ENCODE peak calls at places on chromosome 7, in seven cellular contexts. G, P, X, B, S, Z and V are unnamed samples.
A peak's percentile ranks its signal among the peaks of the same experiment; 100 is the strongest.

GRCh38 chr7:95304990-95305389 is 19.3 kb downstream of the PON1 start:
- DNase-seq in G (no peak), P (no peak), X (no peak), B (no peak), S (no peak), Z (peak; percentile 11), V (no peak)

GRCh38 chr7:94605031-94605430 is 50.9 kb downstream of the SGCE start:
- DNase-seq in G (no peak), P (no peak), X (no peak), B (peak; percentile 24), S (no peak), Z (peak; percentile 27), V (no peak)

GRCh38 chr7:57177856-57178767 is 45.9 kb upstream of the ZNF479 start:
- DNase-seq in G (no peak), P (no peak), X (no peak), B (no peak), S (no peak), Z (no peak), V (no peak)

GRCh38 chr7:26140380-26140779 is 11.6 kb upstream of the NFE2L3 start:
- DNase-seq in G (no peak), P (no peak), X (no peak), B (no peak), S (no peak), Z (no peak), V (no peak)

GRCh38 chr7:87312215-87312865 is 33.1 kb upstream of the CROT start:
- DNase-seq in G (peak; percentile 58), P (peak; percentile 38), X (peak; percentile 51), B (peak; percentile 76), S (peak; percentile 37), Z (peak; percentile 78), V (peak; percentile 22)

GRCh38 chr7:151185762-151186639 is 1.0 kb downstream of the ASB10 start:
- DNase-seq in G (no peak), P (no peak), X (no peak), B (no peak), S (no peak), Z (no peak), V (no peak)

GRCh38 chr7:132249591-132249971 is 326.7 kb downstream of the PLXNA4 start:
- DNase-seq in G (peak; percentile 45), P (peak; percentile 40), X (no peak), B (peak; percentile 6), S (no peak), Z (peak; percentile 40), V (no peak)

GRCh38 chr7:117123311-117123926 is 170.1 kb downstream of the ST7 start:
- DNase-seq in G (no peak), P (no peak), X (no peak), B (no peak), S (no peak), Z (no peak), V (no peak)

GRCh38 chr7:5532520-5533335 is 109.1 kb upstream of the TNRC18 start:
- DNase-seq in G (peak; percentile 78), P (no peak), X (peak; percentile 88), B (peak; percentile 93), S (no peak), Z (no peak), V (no peak)

GRCh38 chr7:73820013-73820412 is 10.8 kb upstream of the CLDN4 start:
- DNase-seq in G (no peak), P (no peak), X (no peak), B (no peak), S (no peak), Z (no peak), V (no peak)

GRCh38 chr7:15780271-15780670 is 93.8 kb upstream of the MEOX2 start:
- DNase-seq in G (no peak), P (no peak), X (no peak), B (no peak), S (no peak), Z (peak; percentile 75), V (no peak)

GRCh38 chr7:83520706-83521105 is 128.2 kb downstream of the SEMA3E start:
- DNase-seq in G (no peak), P (peak; percentile 9), X (no peak), B (no peak), S (no peak), Z (no peak), V (no peak)
- TF ChIP-seq CTCF in G (no peak), P (no peak), X (no peak), B (no peak), S (no peak), Z (no peak), V (no peak)

GRCh38 chr7:123352957-123353356 is 153.2 kb upstream of the SLC13A1 start:
- DNase-seq in G (no peak), P (no peak), X (no peak), B (no peak), S (no peak), Z (peak; percentile 38), V (no peak)

GRCh38 chr7:123352226-123352550 is 152.4 kb upstream of the SLC13A1 start:
- DNase-seq in G (no peak), P (no peak), X (no peak), B (no peak), S (no peak), Z (no peak), V (no peak)

GRCh38 chr7:123351027-123351426 is 151.3 kb upstream of the SLC13A1 start:
- DNase-seq in G (no peak), P (no peak), X (no peak), B (no peak), S (no peak), Z (no peak), V (no peak)

GRCh38 chr7:123351506-123352225 is 151.9 kb upstream of the SLC13A1 start:
- DNase-seq in G (no peak), P (no peak), X (no peak), B (no peak), S (no peak), Z (peak; percentile 10), V (no peak)

DNA sequence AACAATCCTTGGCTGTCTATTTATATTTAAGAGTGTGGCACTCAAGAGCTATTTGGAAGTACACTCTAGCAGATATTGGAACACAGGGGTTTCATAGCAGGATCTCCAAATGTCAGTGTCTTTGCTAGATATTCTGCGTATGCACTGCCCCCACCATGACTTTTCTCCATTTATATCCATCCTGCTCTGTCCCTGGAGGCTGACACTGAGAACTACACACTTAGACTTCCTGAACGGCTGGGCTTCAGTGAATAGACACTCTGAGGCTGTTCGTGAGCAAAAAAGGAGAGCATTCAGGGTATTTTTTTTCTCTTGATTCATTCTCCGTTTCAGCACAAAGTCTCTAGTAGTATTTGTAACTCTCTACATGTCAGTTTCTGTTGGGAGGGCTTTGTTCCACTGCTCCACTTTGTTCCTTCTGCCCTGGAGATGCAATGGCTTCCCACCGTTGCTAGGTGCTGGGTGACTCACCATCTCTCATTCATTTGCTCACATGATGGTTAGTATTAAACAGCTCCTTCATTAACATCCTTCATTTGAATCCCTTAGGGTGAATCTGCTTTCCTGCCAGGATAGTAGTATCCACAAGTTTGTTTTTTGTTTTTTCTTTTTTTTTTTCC is 155.9 kb upstream of the SLC13A1 start:
- DNase-seq in G (no peak), P (peak; percentile 49), X (no peak), B (peak; percentile 9), S (no peak), Z (peak; percentile 34), V (no peak)
- TF ChIP-seq CTCF in G (no peak), P (peak; percentile 55), X (no peak), B (peak; percentile 32), S (no peak), Z (peak; percentile 18), V (no peak)

GRCh38 chr7:6578114-6579084 is 1.1 kb downstream of the ZDHHC4 start:
- DNase-seq in G (no peak), P (no peak), X (no peak), B (no peak), S (no peak), Z (peak; percentile 24), V (no peak)

GRCh38 chr7:6575246-6576023 is 1.8 kb upstream of the ZDHHC4 start:
- DNase-seq in G (no peak), P (no peak), X (no peak), B (no peak), S (no peak), Z (no peak), V (no peak)

GRCh38 chr7:6577369-6578113 is at the start of gene ZDHHC4:
- DNase-seq in G (peak; percentile 89), P (peak; percentile 93), X (peak; percentile 99), B (peak; percentile 96), S (peak; percentile 64), Z (peak; percentile 95), V (peak; percentile 99)

GRCh38 chr7:6579446-6579845 is 2.2 kb downstream of the ZDHHC4 start:
- DNase-seq in G (no peak), P (no peak), X (no peak), B (peak; percentile 26), S (no peak), Z (no peak), V (no peak)

DNA sequence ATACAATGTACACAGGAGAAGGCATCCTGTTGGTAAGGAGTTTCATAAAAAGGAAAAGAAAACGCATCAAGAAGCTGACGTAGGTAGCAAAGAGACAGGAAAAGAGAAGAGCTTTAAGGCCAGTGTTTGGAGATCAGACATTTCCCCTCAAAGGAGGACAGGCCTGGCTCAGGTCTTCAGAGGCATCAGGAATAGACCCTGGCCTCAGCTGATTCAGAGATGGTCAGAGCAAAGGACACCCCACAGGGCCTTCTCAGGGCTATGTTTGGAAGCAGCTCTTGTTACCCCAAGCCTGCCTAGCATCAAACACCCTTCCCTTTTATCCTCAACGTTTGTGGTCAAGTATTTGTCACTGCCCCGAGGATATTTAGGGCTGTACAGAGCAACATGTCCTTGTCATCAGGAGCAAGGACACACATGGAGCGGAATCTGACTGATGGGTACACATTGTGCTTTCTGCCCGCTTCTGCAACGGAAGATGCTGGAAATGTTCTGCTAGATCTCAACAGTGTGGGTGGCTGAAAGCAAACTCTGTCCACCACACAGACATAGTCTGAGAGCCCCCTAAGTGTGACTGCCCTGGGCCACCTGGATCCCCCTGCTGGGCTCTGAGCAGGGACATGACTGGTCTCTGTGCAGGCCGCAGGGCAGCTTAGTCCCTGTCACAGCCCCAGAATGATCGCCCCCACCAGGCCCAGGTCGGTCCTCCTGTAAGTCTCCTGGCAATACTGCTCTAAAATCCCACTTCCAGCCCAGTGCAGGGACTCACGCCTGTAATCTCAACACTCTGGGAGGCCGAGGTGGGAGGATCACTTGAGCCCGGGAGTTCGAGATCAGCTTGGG is 1.0 kb upstream of the ZDHHC4 start:
- DNase-seq in G (no peak), P (peak; percentile 27), X (no peak), B (peak; percentile 48), S (no peak), Z (no peak), V (no peak)
- TF ChIP-seq CTCF in G (no peak), P (peak; percentile 17), X (peak; percentile 1), B (no peak), S (no peak), Z (no peak), V (no peak)

GRCh38 chr7:152565731-152566130 is 110.2 kb downstream of the XRCC2 start:
- DNase-seq in G (no peak), P (no peak), X (no peak), B (no peak), S (no peak), Z (no peak), V (no peak)

GRCh38 chr7:152564656-152565055 is 111.3 kb downstream of the XRCC2 start:
- DNase-seq in G (no peak), P (no peak), X (no peak), B (no peak), S (no peak), Z (no peak), V (no peak)

GRCh38 chr7:152571031-152571430 is 104.9 kb downstream of the XRCC2 start:
- DNase-seq in G (no peak), P (peak; percentile 90), X (no peak), B (no peak), S (no peak), Z (peak; percentile 30), V (peak; percentile 37)

GRCh38 chr7:152572101-152572500 is 103.8 kb downstream of the XRCC2 start:
- DNase-seq in G (no peak), P (no peak), X (no peak), B (no peak), S (no peak), Z (peak; percentile 71), V (no peak)

GRCh38 chr7:152568972-152569371 is 107.0 kb downstream of the XRCC2 start:
- DNase-seq in G (no peak), P (no peak), X (no peak), B (no peak), S (no peak), Z (no peak), V (no peak)
- TF ChIP-seq CTCF in G (no peak), P (no peak), X (no peak), B (no peak), S (no peak), Z (no peak), V (no peak)